ENCODE peak calls at places on chromosome 2, in four cellular contexts. One of them, this sample, is unnamed.

GRCh38 chr2:225064362-225064761 is 22.1 kb upstream of the DOCK10 start:
- DNase-seq in kidney tubule cell: no peak
- DNase-seq in T-helper 2 cell: no peak
- DNase-seq in GM19239: no peak
- DNase-seq in this sample: no peak

GRCh38 chr2:68426885-68427579 is 40.1 kb downstream of the FBXO48 start:
- DNase-seq in GM19239: no peak
- DNase-seq in T-helper 2 cell: no peak
- DNase-seq in kidney tubule cell: no peak
- DNase-seq in this sample: no peak

GRCh38 chr2:60550151-60550983 is 3.1 kb downstream of the BCL11A start:
- DNase-seq in GM19239: peak; percentile 60
- DNase-seq in kidney tubule cell: peak; percentile 83
- DNase-seq in T-helper 2 cell: no peak
- DNase-seq in this sample: no peak

GRCh38 chr2:75403991-75404428 is 156.7 kb downstream of the EVA1A start:
- DNase-seq in GM19239: no peak
- DNase-seq in kidney tubule cell: peak; percentile 61
- DNase-seq in T-helper 2 cell: no peak
- DNase-seq in this sample: no peak

GRCh38 chr2:145137211-145137610 is 617.3 kb upstream of the ZEB2 start:
- DNase-seq in GM19239: no peak
- DNase-seq in kidney tubule cell: peak; percentile 41
- DNase-seq in T-helper 2 cell: no peak
- DNase-seq in this sample: no peak

GRCh38 chr2:233481368-233482142 is 85.0 kb downstream of the USP40 start:
- DNase-seq in GM19239: no peak
- DNase-seq in kidney tubule cell: peak; percentile 71
- DNase-seq in T-helper 2 cell: no peak
- DNase-seq in this sample: no peak

GRCh38 chr2:152594022-152594712 is 123.1 kb downstream of the PRPF40A start:
- DNase-seq in kidney tubule cell: no peak
- DNase-seq in T-helper 2 cell: no peak
- DNase-seq in GM19239: peak; percentile 14
- DNase-seq in this sample: no peak

GRCh38 chr2:150122871-150123588 is 364.4 kb downstream of the RND3 start:
- DNase-seq in T-helper 2 cell: no peak
- DNase-seq in kidney tubule cell: no peak
- DNase-seq in GM19239: no peak
- DNase-seq in this sample: no peak

GRCh38 chr2:235539773-235540172 is 45.9 kb downstream of the AGAP1 start:
- DNase-seq in GM19239: no peak
- DNase-seq in T-helper 2 cell: no peak
- DNase-seq in kidney tubule cell: no peak
- DNase-seq in this sample: peak; percentile 72